ENCODE peak calls at places on chromosomes 16 and 17, in ten cellular contexts. Y is neural progenitor cell; E is GM20000; K is stimulated activated CD8-positive, alpha-beta memory T cell treated with anti-CD3 and anti-CD28 coated beads, Interleukin-4, amount 100 ng/mL, for 24 hours; B is C1 segment of cervical spinal cord; H is testis; V is mesenchymal stem cell; O is NCI-H2029 treated with DMSO at 0.1 percent for 48 hours; A is nephron progenitor cell; N is mesothelial cell of epicardium. F is an unnamed sample.

GRCh38 chr16:75251280-75252048 is at the start of gene BCAR1:
- DNase-seq in O (no peak), K (no peak), E (peak), H (peak), V (peak), Y (peak), A (peak), B (peak), N (peak), F (peak)

GRCh38 chr16:53052519-53053501 is at the start of gene CHD9NB:
- DNase-seq in K (no peak), E (peak), N (no peak), B (no peak), A (no peak), H (no peak), O (no peak), V (peak), Y (no peak), F (no peak)

GRCh38 chr17:13753151-13753550 is 151.4 kb upstream of the HS3ST3A1 start:
- DNase-seq in N (no peak), K (no peak), Y (no peak), E (no peak), O (no peak), H (no peak), V (no peak), B (no peak), A (no peak), F (no peak)

GRCh38 chr16:23182675-23183485 is at the start of gene SCNN1G:
- DNase-seq in E (no peak), Y (peak), O (no peak), H (no peak), B (no peak), A (peak), N (no peak), K (no peak), V (no peak), F (peak)

GRCh38 chr16:84751947-84752346 is 52.1 kb downstream of the USP10 start:
- DNase-seq in O (no peak), H (no peak), Y (no peak), B (no peak), E (peak), N (no peak), A (no peak), K (no peak), V (no peak), F (no peak)

GRCh38 chr16:1678500-1679098 is 520 bp downstream of the JPT2 start:
- DNase-seq in K (peak), O (no peak), B (no peak), Y (peak), A (no peak), V (peak), E (no peak), N (no peak), H (peak), F (no peak)

GRCh38 chr17:51653902-51654301 is 393.6 kb downstream of the UTP18 start:
- DNase-seq in O (no peak), H (no peak), K (no peak), B (no peak), N (no peak), V (no peak), E (no peak), Y (peak), A (peak), F (peak)

GRCh38 chr17:43667506-43668438 is 6.0 kb upstream of the MEOX1 start:
- DNase-seq in O (no peak), B (no peak), H (no peak), K (no peak), Y (no peak), N (no peak), V (no peak), E (no peak), A (no peak), F (no peak)

GRCh38 chr16:49602201-49603041 is 228.8 kb downstream of the C16orf78 start:
- DNase-seq in K (no peak), N (no peak), Y (no peak), A (peak), O (no peak), E (no peak), V (no peak), B (no peak), H (peak), F (no peak)

GRCh38 chr17:80663783-80664206 is 119.2 kb downstream of the RPTOR start:
- DNase-seq in H (no peak), B (no peak), O (peak), N (no peak), E (no peak), K (no peak), Y (no peak), A (no peak), V (peak), F (no peak)

GRCh38 chr17:199806-200603 is 18.6 kb upstream of the DOC2B start:
- DNase-seq in V (no peak), K (no peak), N (no peak), A (no peak), E (no peak), Y (no peak), B (no peak), H (no peak), O (peak), F (peak)

GRCh38 chr16:1026784-1027415 is 45.3 kb downstream of the SOX8 start:
- DNase-seq in O (no peak), E (no peak), H (no peak), N (no peak), V (no peak), B (no peak), A (no peak), K (no peak), Y (peak), F (no peak)

GRCh38 chr17:17235212-17236174 is 1.5 kb downstream of the FLCN start:
- DNase-seq in A (no peak), Y (no peak), B (no peak), V (peak), K (no peak), O (no peak), N (no peak), H (peak), E (no peak), F (no peak)

GRCh38 chr16:17983847-17984639 is 352.5 kb downstream of the NPIPA8 start:
- DNase-seq in V (no peak), Y (no peak), N (no peak), A (no peak), E (no peak), O (no peak), K (no peak), B (no peak), H (no peak), F (no peak)

GRCh38 chr17:5583426-5584382 is 605 bp downstream of the NLRP1 start:
- DNase-seq in V (no peak), B (no peak), Y (no peak), H (no peak), K (no peak), N (no peak), E (no peak), A (no peak), O (no peak), F (no peak)

GRCh38 chr17:32310927-32311568 is 30.9 kb downstream of the C17orf75 start:
- DNase-seq in O (no peak), K (no peak), H (no peak), N (no peak), B (no peak), Y (peak), V (no peak), A (no peak), E (no peak), F (no peak)

GRCh38 chr16:15966420-15967222 is 17.2 kb downstream of the ABCC1 start:
- DNase-seq in H (no peak), N (no peak), A (no peak), E (no peak), V (peak), B (no peak), Y (no peak), O (no peak), K (no peak), F (no peak)

GRCh38 chr17:8382052-8382879 is 727 bp downstream of the RPL26 start:
- DNase-seq in V (no peak), E (no peak), N (no peak), K (no peak), Y (peak), H (no peak), A (no peak), B (no peak), O (no peak), F (no peak)

GRCh38 chr17:30530346-30531025 is 53.3 kb downstream of the GOSR1 start:
- DNase-seq in N (no peak), E (no peak), V (peak), O (no peak), B (no peak), Y (no peak), H (no peak), K (no peak), A (no peak), F (no peak)

F was measured in WTC11.